ENCODE peak calls at places on chromosomes 4 and X, in eight cellular contexts. One of them, this sample, is unnamed.

GRCh38 chr4:138834029-138834428 is 181.6 kb upstream of the NOCT start:
- DNase-seq in cardiac muscle cell: no peak
- DNase-seq in naive thymus-derived CD4-positive, alpha-beta T cell: no peak
- DNase-seq in right atrium auricular region: no peak
- DNase-seq in thoracic aorta: no peak
- DNase-seq in GM23248: no peak
- DNase-seq in kidney: no peak
- DNase-seq in gastrocnemius medialis: no peak
- DNase-seq in this sample: no peak

GRCh38 chr4:114108869-114109268 is 129.4 kb upstream of the ARSJ start:
- DNase-seq in right atrium auricular region: no peak
- DNase-seq in naive thymus-derived CD4-positive, alpha-beta T cell: no peak
- DNase-seq in cardiac muscle cell: no peak
- DNase-seq in gastrocnemius medialis: no peak
- DNase-seq in thoracic aorta: no peak
- DNase-seq in kidney: no peak
- DNase-seq in GM23248: peak
- DNase-seq in this sample: no peak

GRCh38 chrX:46704767-46705386 is 54.0 kb downstream of the SLC9A7 start:
- DNase-seq in gastrocnemius medialis: no peak
- DNase-seq in kidney: no peak
- DNase-seq in thoracic aorta: no peak
- DNase-seq in cardiac muscle cell: peak
- DNase-seq in right atrium auricular region: no peak
- DNase-seq in naive thymus-derived CD4-positive, alpha-beta T cell: no peak
- DNase-seq in GM23248: peak
- DNase-seq in this sample: no peak

GRCh38 chrX:73922856-73923429 is 359.9 kb downstream of the CHIC1 start:
- DNase-seq in gastrocnemius medialis: no peak
- DNase-seq in right atrium auricular region: no peak
- DNase-seq in cardiac muscle cell: no peak
- DNase-seq in thoracic aorta: no peak
- DNase-seq in GM23248: peak
- DNase-seq in naive thymus-derived CD4-positive, alpha-beta T cell: no peak
- DNase-seq in kidney: no peak
- DNase-seq in this sample: no peak

GRCh38 chr4:185754961-185755360 is 57.0 kb downstream of the SORBS2 start:
- DNase-seq in right atrium auricular region: peak
- DNase-seq in cardiac muscle cell: no peak
- DNase-seq in gastrocnemius medialis: no peak
- DNase-seq in GM23248: no peak
- DNase-seq in thoracic aorta: no peak
- DNase-seq in kidney: no peak
- DNase-seq in naive thymus-derived CD4-positive, alpha-beta T cell: no peak
- DNase-seq in this sample: no peak

GRCh38 chr4:84235545-84235944 is 263.5 kb downstream of the NKX6-1 start:
- DNase-seq in kidney: no peak
- DNase-seq in right atrium auricular region: no peak
- DNase-seq in thoracic aorta: no peak
- DNase-seq in naive thymus-derived CD4-positive, alpha-beta T cell: no peak
- DNase-seq in GM23248: no peak
- DNase-seq in cardiac muscle cell: no peak
- DNase-seq in gastrocnemius medialis: no peak
- DNase-seq in this sample: no peak

GRCh38 chrX:12895856-12896255 is 10.6 kb upstream of the TLR8 start:
- DNase-seq in kidney: no peak
- DNase-seq in right atrium auricular region: no peak
- DNase-seq in gastrocnemius medialis: no peak
- DNase-seq in naive thymus-derived CD4-positive, alpha-beta T cell: no peak
- DNase-seq in cardiac muscle cell: peak
- DNase-seq in thoracic aorta: no peak
- DNase-seq in GM23248: no peak
- DNase-seq in this sample: no peak

GRCh38 chrX:1815456-1816175 is 200.8 kb downstream of the ASMT start:
- DNase-seq in right atrium auricular region: no peak
- DNase-seq in naive thymus-derived CD4-positive, alpha-beta T cell: no peak
- DNase-seq in kidney: no peak
- DNase-seq in cardiac muscle cell: no peak
- DNase-seq in thoracic aorta: no peak
- DNase-seq in gastrocnemius medialis: no peak
- DNase-seq in GM23248: no peak
- DNase-seq in this sample: no peak

GRCh38 chrX:150934453-150934852 is 36.0 kb upstream of the CD99L2 start:
- DNase-seq in kidney: no peak
- DNase-seq in right atrium auricular region: no peak
- DNase-seq in cardiac muscle cell: peak
- DNase-seq in gastrocnemius medialis: no peak
- DNase-seq in naive thymus-derived CD4-positive, alpha-beta T cell: no peak
- DNase-seq in thoracic aorta: no peak
- DNase-seq in GM23248: peak
- DNase-seq in this sample: no peak

GRCh38 chr4:144595681-144596080 is 50.3 kb upstream of the HHIP start:
- DNase-seq in gastrocnemius medialis: no peak
- DNase-seq in cardiac muscle cell: no peak
- DNase-seq in kidney: no peak
- DNase-seq in thoracic aorta: no peak
- DNase-seq in GM23248: no peak
- DNase-seq in right atrium auricular region: no peak
- DNase-seq in naive thymus-derived CD4-positive, alpha-beta T cell: no peak
- DNase-seq in this sample: no peak

GRCh38 chr4:1169691-1170096 is 2.7 kb downstream of the SPON2 start:
- DNase-seq in GM23248: no peak
- DNase-seq in gastrocnemius medialis: no peak
- DNase-seq in naive thymus-derived CD4-positive, alpha-beta T cell: no peak
- DNase-seq in kidney: peak
- DNase-seq in cardiac muscle cell: no peak
- DNase-seq in thoracic aorta: no peak
- DNase-seq in right atrium auricular region: no peak
- DNase-seq in this sample: no peak

GRCh38 chr4:153345011-153345981 is 808 bp downstream of the MND1 start:
- DNase-seq in right atrium auricular region: peak
- DNase-seq in gastrocnemius medialis: peak
- DNase-seq in GM23248: peak
- DNase-seq in kidney: no peak
- DNase-seq in cardiac muscle cell: peak
- DNase-seq in thoracic aorta: no peak
- DNase-seq in naive thymus-derived CD4-positive, alpha-beta T cell: peak
- DNase-seq in this sample: peak

GRCh38 chr4:142671516-142671915 is 174.6 kb downstream of the INPP4B start:
- DNase-seq in kidney: no peak
- DNase-seq in cardiac muscle cell: peak
- DNase-seq in GM23248: no peak
- DNase-seq in right atrium auricular region: no peak
- DNase-seq in naive thymus-derived CD4-positive, alpha-beta T cell: no peak
- DNase-seq in gastrocnemius medialis: no peak
- DNase-seq in thoracic aorta: no peak
- DNase-seq in this sample: no peak

GRCh38 chr4:184293552-184293951 is 75.9 kb upstream of the ENPP6 start:
- DNase-seq in gastrocnemius medialis: no peak
- DNase-seq in naive thymus-derived CD4-positive, alpha-beta T cell: no peak
- DNase-seq in right atrium auricular region: peak
- DNase-seq in kidney: no peak
- DNase-seq in GM23248: no peak
- DNase-seq in cardiac muscle cell: peak
- DNase-seq in thoracic aorta: no peak
- DNase-seq in this sample: no peak

GRCh38 chr4:3237711-3238560 is 11.0 kb upstream of the MSANTD1 start:
- DNase-seq in GM23248: no peak
- DNase-seq in thoracic aorta: no peak
- DNase-seq in kidney: no peak
- DNase-seq in right atrium auricular region: no peak
- DNase-seq in naive thymus-derived CD4-positive, alpha-beta T cell: no peak
- DNase-seq in cardiac muscle cell: no peak
- DNase-seq in gastrocnemius medialis: no peak
- DNase-seq in this sample: no peak

GRCh38 chrX:123846598-123847038 is 13.2 kb upstream of the XIAP start:
- DNase-seq in right atrium auricular region: no peak
- DNase-seq in kidney: no peak
- DNase-seq in gastrocnemius medialis: no peak
- DNase-seq in GM23248: peak
- DNase-seq in cardiac muscle cell: peak
- DNase-seq in thoracic aorta: no peak
- DNase-seq in naive thymus-derived CD4-positive, alpha-beta T cell: no peak
- DNase-seq in this sample: no peak

GRCh38 chr4:140242357-140243284 is 88.6 kb upstream of the MAML3 start:
- DNase-seq in gastrocnemius medialis: no peak
- DNase-seq in cardiac muscle cell: peak
- DNase-seq in naive thymus-derived CD4-positive, alpha-beta T cell: no peak
- DNase-seq in right atrium auricular region: no peak
- DNase-seq in GM23248: no peak
- DNase-seq in thoracic aorta: no peak
- DNase-seq in kidney: no peak
- DNase-seq in this sample: no peak

GRCh38 chr4:46975841-46976551 is 17.4 kb downstream of the GABRA4 start:
- DNase-seq in cardiac muscle cell: peak
- DNase-seq in naive thymus-derived CD4-positive, alpha-beta T cell: no peak
- DNase-seq in GM23248: no peak
- DNase-seq in thoracic aorta: no peak
- DNase-seq in gastrocnemius medialis: no peak
- DNase-seq in kidney: no peak
- DNase-seq in right atrium auricular region: no peak
- DNase-seq in this sample: no peak

GRCh38 chr4:186812592-186812991 is 88.9 kb upstream of the FAT1 start:
- DNase-seq in GM23248: no peak
- DNase-seq in right atrium auricular region: no peak
- DNase-seq in naive thymus-derived CD4-positive, alpha-beta T cell: no peak
- DNase-seq in kidney: no peak
- DNase-seq in gastrocnemius medialis: no peak
- DNase-seq in thoracic aorta: no peak
- DNase-seq in cardiac muscle cell: no peak
- DNase-seq in this sample: no peak

GRCh38 chr4:157222764-157223145 is 2.2 kb downstream of the GRIA2 start:
- DNase-seq in thoracic aorta: no peak
- DNase-seq in right atrium auricular region: no peak
- DNase-seq in gastrocnemius medialis: no peak
- DNase-seq in GM23248: no peak
- DNase-seq in naive thymus-derived CD4-positive, alpha-beta T cell: no peak
- DNase-seq in kidney: no peak
- DNase-seq in cardiac muscle cell: no peak
- DNase-seq in this sample: no peak
- H3K27ac ChIP-seq in thoracic aorta: peak
- H3K27ac ChIP-seq in right atrium auricular region: no peak
- H3K27ac ChIP-seq in gastrocnemius medialis: no peak
- H3K27ac ChIP-seq in GM23248: no peak
- H3K27ac ChIP-seq in naive thymus-derived CD4-positive, alpha-beta T cell: no peak
- H3K27ac ChIP-seq in kidney: no peak
- H3K27ac ChIP-seq in cardiac muscle cell: no peak
- H3K27ac ChIP-seq in this sample: no peak

DNA sequence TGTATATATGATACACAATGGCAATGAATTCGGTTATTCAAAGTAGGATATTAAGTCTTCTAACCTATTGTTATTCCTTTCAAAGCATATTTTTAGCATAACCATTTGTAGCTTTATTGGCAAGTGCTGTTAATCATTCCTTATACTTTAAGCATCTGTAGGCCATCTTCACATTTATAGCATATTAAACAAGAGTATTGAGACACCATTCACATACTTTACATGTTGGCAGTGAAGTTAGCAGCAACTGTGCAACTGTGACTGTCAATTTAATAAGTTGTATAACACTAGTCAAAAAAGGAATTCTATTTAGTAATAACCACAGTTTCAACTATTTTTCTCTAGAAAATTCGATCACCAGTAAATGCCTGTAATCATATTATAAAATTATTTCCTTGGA is 107.3 kb upstream of the MYOZ2 start:
- DNase-seq in gastrocnemius medialis: no peak
- DNase-seq in thoracic aorta: no peak
- DNase-seq in kidney: no peak
- DNase-seq in cardiac muscle cell: no peak
- DNase-seq in GM23248: peak
- DNase-seq in naive thymus-derived CD4-positive, alpha-beta T cell: no peak
- DNase-seq in right atrium auricular region: no peak
- DNase-seq in this sample: no peak
- H3K4me3 ChIP-seq in gastrocnemius medialis: peak
- H3K4me3 ChIP-seq in thoracic aorta: peak
- H3K4me3 ChIP-seq in kidney: peak
- H3K4me3 ChIP-seq in cardiac muscle cell: no peak
- H3K4me3 ChIP-seq in GM23248: no peak
- H3K4me3 ChIP-seq in naive thymus-derived CD4-positive, alpha-beta T cell: no peak
- H3K4me3 ChIP-seq in right atrium auricular region: peak
- H3K4me3 ChIP-seq in this sample: no peak

GRCh38 chr4:8044244-8044643 is 104.6 kb upstream of the AFAP1 start:
- DNase-seq in GM23248: no peak
- DNase-seq in gastrocnemius medialis: no peak
- DNase-seq in kidney: no peak
- DNase-seq in naive thymus-derived CD4-positive, alpha-beta T cell: no peak
- DNase-seq in right atrium auricular region: no peak
- DNase-seq in cardiac muscle cell: no peak
- DNase-seq in thoracic aorta: no peak
- DNase-seq in this sample: no peak

GRCh38 chr4:8041868-8042267 is 102.2 kb upstream of the AFAP1 start:
- DNase-seq in right atrium auricular region: no peak
- DNase-seq in naive thymus-derived CD4-positive, alpha-beta T cell: no peak
- DNase-seq in kidney: no peak
- DNase-seq in gastrocnemius medialis: no peak
- DNase-seq in GM23248: no peak
- DNase-seq in cardiac muscle cell: no peak
- DNase-seq in thoracic aorta: no peak
- DNase-seq in this sample: no peak

GRCh38 chr4:8045909-8046308 is 106.2 kb upstream of the AFAP1 start:
- DNase-seq in thoracic aorta: no peak
- DNase-seq in gastrocnemius medialis: no peak
- DNase-seq in kidney: no peak
- DNase-seq in right atrium auricular region: no peak
- DNase-seq in naive thymus-derived CD4-positive, alpha-beta T cell: no peak
- DNase-seq in GM23248: no peak
- DNase-seq in cardiac muscle cell: no peak
- DNase-seq in this sample: no peak

GRCh38 chr4:8044699-8045098 is 105.0 kb upstream of the AFAP1 start:
- DNase-seq in thoracic aorta: no peak
- DNase-seq in cardiac muscle cell: no peak
- DNase-seq in naive thymus-derived CD4-positive, alpha-beta T cell: no peak
- DNase-seq in GM23248: no peak
- DNase-seq in right atrium auricular region: no peak
- DNase-seq in gastrocnemius medialis: no peak
- DNase-seq in kidney: no peak
- DNase-seq in this sample: no peak

GRCh38 chr4:8043596-8043995 is 103.9 kb upstream of the AFAP1 start:
- DNase-seq in right atrium auricular region: no peak
- DNase-seq in kidney: no peak
- DNase-seq in gastrocnemius medialis: peak
- DNase-seq in cardiac muscle cell: no peak
- DNase-seq in thoracic aorta: no peak
- DNase-seq in GM23248: no peak
- DNase-seq in naive thymus-derived CD4-positive, alpha-beta T cell: no peak
- DNase-seq in this sample: no peak
- H3K27ac ChIP-seq in right atrium auricular region: no peak
- H3K27ac ChIP-seq in kidney: no peak
- H3K27ac ChIP-seq in gastrocnemius medialis: peak
- H3K27ac ChIP-seq in cardiac muscle cell: no peak
- H3K27ac ChIP-seq in thoracic aorta: no peak
- H3K27ac ChIP-seq in GM23248: no peak
- H3K27ac ChIP-seq in naive thymus-derived CD4-positive, alpha-beta T cell: no peak
- H3K27ac ChIP-seq in this sample: no peak

DNA sequence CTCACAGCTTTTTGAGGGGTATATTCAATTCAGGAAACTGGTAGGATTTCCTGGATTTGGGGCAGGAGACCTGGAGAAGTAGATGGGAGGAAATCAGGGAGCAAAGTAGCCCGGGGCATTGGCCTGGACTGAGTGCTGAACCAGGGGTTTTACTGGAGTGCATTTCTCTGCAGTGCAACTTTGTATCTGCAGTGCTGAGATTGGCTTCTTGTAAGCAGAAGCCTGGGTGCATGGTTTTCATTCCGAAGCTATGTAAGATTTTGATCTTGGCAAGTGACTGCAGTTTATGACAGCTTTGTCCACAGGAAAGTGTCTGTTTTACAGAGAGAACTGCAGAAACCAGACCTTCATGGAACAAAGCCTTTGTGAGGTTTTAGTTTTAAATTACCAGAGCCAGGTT is 158.3 kb downstream of the SPCS3 start:
- DNase-seq in right atrium auricular region: no peak
- DNase-seq in GM23248: peak
- DNase-seq in naive thymus-derived CD4-positive, alpha-beta T cell: no peak
- DNase-seq in kidney: no peak
- DNase-seq in thoracic aorta: no peak
- DNase-seq in gastrocnemius medialis: no peak
- DNase-seq in cardiac muscle cell: no peak
- DNase-seq in this sample: no peak
- H3K4me3 ChIP-seq in right atrium auricular region: no peak
- H3K4me3 ChIP-seq in GM23248: no peak
- H3K4me3 ChIP-seq in naive thymus-derived CD4-positive, alpha-beta T cell: no peak
- H3K4me3 ChIP-seq in kidney: no peak
- H3K4me3 ChIP-seq in thoracic aorta: no peak
- H3K4me3 ChIP-seq in gastrocnemius medialis: no peak
- H3K4me3 ChIP-seq in cardiac muscle cell: no peak
- H3K4me3 ChIP-seq in this sample: no peak

This sample was measured in CD4-positive, alpha-beta memory T cell.